ENCODE peak calls at places on chromosomes 3 and 15, in eight cellular contexts. J, H, S, V, P, G, F and Z are unnamed samples.

GRCh38 chr3:149604125-149604851 is 53.5 kb downstream of the WWTR1 start:
- DNase-seq in J (no peak), H (no peak), S (no peak), V (no peak), P (no peak), G (no peak), F (no peak), Z (no peak)

GRCh38 chr3:71010731-71011455 is 572.6 kb downstream of the FOXP1 start:
- DNase-seq in J (no peak), H (no peak), S (no peak), V (peak; percentile 41), P (no peak), G (no peak), F (no peak), Z (no peak)

GRCh38 chr3:13518516-13519351 is 30.2 kb upstream of the FBLN2 start:
- DNase-seq in J (no peak), H (peak; percentile 70), S (no peak), V (no peak), P (no peak), G (peak; percentile 83), F (peak; percentile 53), Z (no peak)

GRCh38 chr3:126678691-126679317 is 23.9 kb upstream of the TXNRD3 start:
- DNase-seq in J (no peak), H (no peak), S (peak; percentile 23), V (no peak), P (no peak), G (no peak), F (no peak), Z (no peak)

GRCh38 chr3:195815169-195815771 is 3.5 kb upstream of the MUC4 start:
- DNase-seq in J (no peak), H (peak; percentile 94), S (no peak), V (no peak), P (peak; percentile 13), G (no peak), F (no peak), Z (peak; percentile 14)

GRCh38 chr3:190577225-190577624 is 63.3 kb downstream of the IL1RAP start:
- DNase-seq in J (no peak), H (peak; percentile 37), S (no peak), V (no peak), P (no peak), G (no peak), F (no peak), Z (no peak)

GRCh38 chr3:108602249-108602934 is 12.9 kb downstream of the DZIP3 start:
- DNase-seq in J (no peak), H (no peak), S (no peak), V (no peak), P (peak; percentile 25), G (peak; percentile 28), F (peak; percentile 22), Z (no peak)

GRCh38 chr3:157786618-157787017 is 283.4 kb upstream of the VEPH1 start:
- DNase-seq in J (no peak), H (peak; percentile 85), S (no peak), V (no peak), P (no peak), G (no peak), F (no peak), Z (no peak)

GRCh38 chr3:176953106-176954080 is 243.9 kb downstream of the TBL1XR1 start:
- DNase-seq in J (peak; percentile 39), H (peak; percentile 60), S (peak; percentile 75), V (no peak), P (no peak), G (no peak), F (no peak), Z (no peak)

GRCh38 chr3:27628029-27628750 is 93.9 kb downstream of the EOMES start:
- DNase-seq in J (no peak), H (no peak), S (no peak), V (no peak), P (no peak), G (no peak), F (no peak), Z (no peak)

GRCh38 chr15:40968290-40969085 is 15.2 kb downstream of the CHAC1 start:
- DNase-seq in J (no peak), H (no peak), S (no peak), V (no peak), P (no peak), G (no peak), F (no peak), Z (no peak)

GRCh38 chr3:52172262-52172757 is 18.1 kb upstream of the POC1A start:
- DNase-seq in J (no peak), H (no peak), S (no peak), V (no peak), P (no peak), G (no peak), F (peak; percentile 26), Z (no peak)

GRCh38 chr15:60096157-60096556 is 92.0 kb downstream of the FOXB1 start:
- DNase-seq in J (no peak), H (peak; percentile 69), S (no peak), V (no peak), P (no peak), G (no peak), F (no peak), Z (peak; percentile 60)

GRCh38 chr3:191987951-191988350 is 527.0 kb downstream of the PYDC2 start:
- DNase-seq in J (no peak), H (peak; percentile 8), S (no peak), V (no peak), P (no peak), G (no peak), F (no peak), Z (no peak)

GRCh38 chr15:71562251-71562650 is 248.1 kb upstream of the NR2E3 start:
- DNase-seq in J (no peak), H (peak; percentile 54), S (no peak), V (no peak), P (no peak), G (no peak), F (no peak), Z (no peak)

GRCh38 chr3:114144909-114145688 is 33.8 kb downstream of the DRD3 start:
- DNase-seq in J (peak; percentile 80), H (peak; percentile 94), S (no peak), V (no peak), P (no peak), G (peak; percentile 19), F (peak; percentile 9), Z (peak; percentile 85)

GRCh38 chr15:57654136-57654845 is 52.2 kb upstream of the POLR2M start:
- DNase-seq in J (peak; percentile 46), H (no peak), S (no peak), V (no peak), P (no peak), G (no peak), F (no peak), Z (no peak)

GRCh38 chr15:83855956-83856355 is 202.0 kb downstream of the ADAMTSL3 start:
- DNase-seq in J (no peak), H (no peak), S (no peak), V (no peak), P (no peak), G (no peak), F (no peak), Z (no peak)

GRCh38 chr3:185200639-185201038 is 47.8 kb upstream of the C3orf70 start:
- DNase-seq in J (peak; percentile 40), H (peak; percentile 80), S (no peak), V (no peak), P (no peak), G (no peak), F (no peak), Z (peak; percentile 51)

GRCh38 chr3:30751610-30752299 is 142.7 kb downstream of the GADL1 start:
- DNase-seq in J (no peak), H (peak; percentile 25), S (peak; percentile 22), V (peak; percentile 48), P (peak; percentile 10), G (no peak), F (peak; percentile 14), Z (peak; percentile 34)

GRCh38 chr3:151798476-151798875 is 15.4 kb upstream of the AADAC start:
- DNase-seq in J (no peak), H (peak; percentile 63), S (no peak), V (no peak), P (no peak), G (no peak), F (no peak), Z (no peak)

GRCh38 chr3:187465503-187465902 is 97.3 kb downstream of the RTP4 start:
- DNase-seq in J (no peak), H (no peak), S (no peak), V (no peak), P (no peak), G (no peak), F (no peak), Z (no peak)

GRCh38 chr3:127375151-127375937 is 87.5 kb upstream of the PRR20G start:
- DNase-seq in J (no peak), H (no peak), S (no peak), V (no peak), P (no peak), G (no peak), F (no peak), Z (no peak)

GRCh38 chr3:88321696-88322095 is 171.9 kb downstream of the C3orf38 start:
- DNase-seq in J (no peak), H (no peak), S (no peak), V (no peak), P (no peak), G (no peak), F (no peak), Z (no peak)